ENCODE peak calls at places on chromosomes 6 and 20, in seven cellular contexts. W is spleen, U is adrenal gland, A is right lobe of liver, M is erythroblast, K is ovary, S is body of pancreas. E is an unnamed sample.

GRCh38 chr6:131017962-131018361 is 45.1 kb downstream of the EPB41L2 start:
- DNase-seq in K (no peak), U (no peak), W (no peak), S (no peak), A (no peak), M (no peak), E (no peak)

GRCh38 chr20:3374296-3374695 is 33.2 kb downstream of the DNAAF9 start:
- DNase-seq in A (no peak), M (no peak), U (no peak), W (no peak), S (no peak), K (no peak), E (no peak)

GRCh38 chr6:1942834-1943233 is 302.6 kb downstream of the GMDS start:
- DNase-seq in A (no peak), K (no peak), M (no peak), S (no peak), U (no peak), W (no peak), E (no peak)

GRCh38 chr6:1575213-1576041 is 34.3 kb upstream of the FOXC1 start:
- DNase-seq in K (peak), U (no peak), S (peak), W (no peak), A (no peak), M (no peak), E (no peak)

GRCh38 chr6:27684264-27685211 is 211.6 kb upstream of the ZNF184 start:
- DNase-seq in W (no peak), K (peak), A (no peak), S (peak), U (no peak), M (peak), E (peak)

GRCh38 chr6:156009656-156010055 is 554.0 kb upstream of the NOX3 start:
- DNase-seq in A (no peak), K (no peak), W (no peak), M (no peak), S (no peak), U (no peak), E (no peak)

GRCh38 chr6:165848099-165848461 is 185.0 kb upstream of the PDE10A start:
- DNase-seq in M (no peak), K (no peak), U (no peak), W (no peak), S (no peak), A (no peak), E (no peak)

GRCh38 chr6:156242206-156242605 is 535.0 kb upstream of the ARID1B start:
- DNase-seq in U (no peak), W (no peak), A (no peak), K (no peak), S (no peak), M (no peak), E (no peak)

GRCh38 chr6:53282234-53282633 is 66.5 kb downstream of the ELOVL5 start:
- DNase-seq in K (no peak), M (no peak), S (no peak), A (no peak), U (no peak), W (no peak), E (no peak)

GRCh38 chr6:143965503-143966171 is 42.4 kb downstream of the PLAGL1 start:
- DNase-seq in S (no peak), K (no peak), A (no peak), U (no peak), W (no peak), M (no peak), E (peak)

GRCh38 chr6:150866147-150867073 is 908 bp downstream of the MTHFD1L start:
- DNase-seq in A (peak), M (peak), K (peak), W (peak), U (peak), S (peak), E (peak)
- TF ChIP-seq POLR2A in A (peak), M (no peak), K (peak), W (no peak), U (peak), S (peak), E (peak)

DNA sequence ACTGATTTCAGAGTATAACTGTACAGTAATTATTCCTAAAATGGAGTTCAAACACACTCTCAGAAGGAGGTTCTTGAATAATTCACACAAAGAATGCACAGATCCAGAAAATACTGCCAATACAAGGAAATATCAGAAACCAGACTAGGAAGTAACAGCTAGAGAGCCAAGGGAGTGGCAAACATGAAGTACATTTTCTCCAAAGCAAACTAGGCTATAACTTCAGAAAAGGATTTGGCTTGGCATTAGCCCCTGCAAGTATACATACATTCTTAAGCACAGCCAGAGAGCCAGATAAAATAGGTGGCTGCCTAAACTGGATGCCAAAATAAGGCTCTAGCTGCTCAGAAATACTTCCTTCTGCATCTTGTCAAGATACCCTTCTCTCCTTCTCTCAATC is 45.1 kb downstream of the PDSS2 start:
- DNase-seq in U (no peak), S (no peak), A (no peak), K (no peak), W (no peak), M (no peak), E (no peak)
- TF ChIP-seq POLR2A in U (no peak), S (no peak), A (no peak), K (no peak), W (no peak), M (no peak), E (no peak)

GRCh38 chr20:38175221-38176030 is 10.4 kb upstream of the TGM2 start:
- DNase-seq in S (no peak), W (peak), A (no peak), M (no peak), U (no peak), K (no peak), E (no peak)

GRCh38 chr20:38177201-38177600 is 12.1 kb upstream of the TGM2 start:
- DNase-seq in A (no peak), S (no peak), K (no peak), U (no peak), M (no peak), W (peak), E (no peak)

GRCh38 chr20:38179846-38180245 is 14.8 kb upstream of the TGM2 start:
- DNase-seq in A (no peak), U (no peak), S (no peak), W (no peak), M (no peak), K (no peak), E (no peak)

GRCh38 chr20:38178581-38178980 is 13.5 kb upstream of the TGM2 start:
- DNase-seq in K (no peak), M (no peak), W (no peak), U (no peak), S (no peak), A (no peak), E (no peak)

DNA sequence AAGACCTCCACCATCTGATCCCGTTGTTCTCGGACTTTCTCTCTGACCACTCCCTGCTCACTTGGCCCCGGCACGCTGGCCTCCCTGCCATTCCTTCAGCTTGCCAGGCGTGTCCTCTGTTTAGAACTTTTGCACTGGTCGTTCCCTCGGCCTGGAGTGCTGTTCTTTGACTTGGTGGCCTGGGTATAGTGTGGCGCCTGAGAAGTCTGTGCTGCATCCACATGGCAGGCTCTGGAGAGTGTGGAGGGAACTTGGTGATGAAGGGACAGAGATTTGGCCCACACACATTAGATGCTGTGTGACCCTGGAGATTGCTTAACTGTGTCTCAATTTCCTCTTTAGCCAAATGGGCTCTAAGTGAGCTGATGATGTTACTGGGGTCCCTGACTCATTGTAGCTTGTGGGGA is 13.0 kb upstream of the TGM2 start:
- DNase-seq in A (no peak), M (no peak), W (peak), U (no peak), S (no peak), K (no peak), E (no peak)
- TF ChIP-seq POLR2A in A (no peak), M (no peak), W (no peak), U (no peak), S (no peak), K (no peak), E (no peak)

GRCh38 chr6:43687079-43687436 is 533 bp downstream of the MRPS18A start:
- DNase-seq in U (no peak), S (no peak), M (peak), A (no peak), K (no peak), W (no peak), E (no peak)

GRCh38 chr6:43689421-43689820 is 1.8 kb upstream of the MRPS18A start:
- DNase-seq in W (no peak), M (no peak), S (no peak), U (no peak), K (no peak), A (no peak), E (no peak)

GRCh38 chr6:43682724-43683429 is 4.7 kb downstream of the MRPS18A start:
- DNase-seq in A (no peak), U (no peak), S (no peak), W (no peak), K (no peak), M (no peak), E (no peak)

GRCh38 chr6:43683708-43684455 is 3.7 kb downstream of the MRPS18A start:
- DNase-seq in S (no peak), A (no peak), U (no peak), M (no peak), W (no peak), K (no peak), E (no peak)

GRCh38 chr6:43687437-43688347 is at the start of gene MRPS18A:
- DNase-seq in K (peak), A (peak), U (peak), S (peak), W (peak), M (peak), E (peak)
- TF ChIP-seq POLR2A in K (no peak), A (peak), U (peak), S (peak), W (no peak), M (peak), E (peak)

GRCh38 chr6:11783524-11784064 is 5.0 kb upstream of the ADTRP start:
- DNase-seq in A (no peak), K (no peak), S (no peak), M (no peak), W (no peak), U (no peak), E (no peak)

GRCh38 chr6:11785449-11785951 is 6.9 kb upstream of the ADTRP start:
- DNase-seq in W (no peak), S (peak), A (no peak), K (no peak), M (no peak), U (no peak), E (no peak)

GRCh38 chr6:11784341-11784740 is 5.7 kb upstream of the ADTRP start:
- DNase-seq in S (no peak), W (no peak), K (no peak), U (no peak), M (no peak), A (no peak), E (no peak)

GRCh38 chr6:11788043-11788442 is 9.4 kb upstream of the ADTRP start:
- DNase-seq in S (no peak), W (no peak), U (no peak), A (no peak), K (no peak), M (no peak), E (no peak)

DNA sequence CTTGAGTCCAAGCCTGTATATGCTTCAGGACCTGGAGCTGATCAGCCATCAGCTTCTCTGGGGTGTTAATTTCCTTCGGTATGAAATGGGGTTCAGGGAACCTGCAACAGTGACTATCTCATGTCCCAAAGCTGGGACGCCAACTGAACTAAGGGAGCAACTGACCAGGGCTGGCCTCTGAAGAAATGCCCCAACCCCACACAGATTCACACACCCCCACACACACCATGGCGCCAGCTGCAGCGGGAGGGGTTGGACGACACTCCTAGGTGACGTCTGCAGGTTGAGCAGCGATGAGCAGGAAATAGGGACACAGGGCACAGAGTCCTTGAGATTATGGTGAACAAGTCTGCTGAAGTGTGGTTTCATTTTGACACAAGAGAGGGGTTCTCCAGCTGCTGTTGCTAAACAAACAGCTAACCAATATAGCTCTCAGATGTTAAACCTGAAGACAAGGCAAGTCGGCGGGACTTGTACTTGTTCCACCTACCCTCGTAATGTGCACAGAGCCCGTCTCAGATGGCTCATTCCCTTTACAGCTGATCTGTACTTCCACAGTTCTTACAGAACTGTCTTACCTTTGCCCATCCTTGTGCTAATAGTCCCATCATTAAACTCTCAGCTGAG is 7.5 kb upstream of the ADTRP start:
- DNase-seq in S (peak), U (no peak), W (no peak), M (no peak), K (no peak), A (no peak), E (no peak)
- TF ChIP-seq POLR2A in S (no peak), U (no peak), W (no peak), M (no peak), K (no peak), A (no peak), E (no peak)

DNA sequence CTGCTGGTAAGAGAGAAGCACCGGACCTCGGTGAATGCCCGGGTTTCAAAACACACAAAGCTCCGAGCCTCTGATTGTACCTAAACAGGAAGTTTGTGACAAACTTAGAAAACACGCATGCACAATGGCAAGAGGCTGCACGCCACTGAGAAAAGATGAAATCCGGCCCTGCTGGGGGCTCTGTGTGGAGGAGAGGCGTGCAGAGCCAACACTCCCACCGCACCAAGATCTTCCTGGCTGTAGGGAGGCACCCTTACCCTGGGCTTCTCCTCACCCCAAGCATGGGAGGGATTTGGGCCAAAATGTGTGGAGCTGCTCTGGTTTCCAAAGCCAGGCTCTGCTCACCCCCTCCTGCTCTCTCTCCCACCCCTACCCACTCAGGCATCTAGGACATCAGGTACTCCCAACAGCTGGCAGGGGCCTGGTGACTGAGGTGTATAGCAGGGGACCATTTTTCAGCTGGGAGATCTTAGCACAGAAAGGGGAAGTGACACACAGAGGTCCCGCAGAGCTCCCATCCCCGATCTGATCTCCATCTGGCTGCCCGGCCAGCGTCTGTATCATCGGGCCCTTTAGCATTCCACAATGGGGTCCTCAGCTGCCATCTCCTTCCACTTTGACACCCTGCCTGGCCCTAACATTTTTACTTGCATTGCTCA is 84.2 kb downstream of the TRERF1 start:
- DNase-seq in W (peak), U (no peak), A (peak), M (no peak), S (no peak), K (no peak), E (no peak)
- TF ChIP-seq POLR2A in W (no peak), U (no peak), A (no peak), M (no peak), S (no peak), K (no peak), E (no peak)

GRCh38 chr6:42984924-42985475 is 630 bp downstream of the PPP2R5D start:
- DNase-seq in A (peak), M (peak), S (no peak), W (no peak), K (no peak), U (no peak), E (no peak)

GRCh38 chr6:42981866-42982265 is 2.5 kb upstream of the PPP2R5D start:
- DNase-seq in A (no peak), M (no peak), U (no peak), S (no peak), W (no peak), K (no peak), E (no peak)

GRCh38 chr6:42987533-42988451 is 3.4 kb downstream of the PPP2R5D start:
- DNase-seq in K (no peak), A (no peak), U (no peak), M (peak), W (no peak), S (no peak), E (no peak)

GRCh38 chr6:42988486-42989020 is 4.2 kb downstream of the PPP2R5D start:
- DNase-seq in W (no peak), S (no peak), K (no peak), U (no peak), A (no peak), M (no peak), E (no peak)

GRCh38 chr6:42984001-42984923 is at the start of gene PPP2R5D:
- DNase-seq in U (peak), K (peak), A (peak), W (peak), M (peak), S (peak), E (peak)
- TF ChIP-seq POLR2A in U (peak), K (peak), A (peak), W (no peak), M (peak), S (peak), E (peak)

GRCh38 chr6:43725643-43726580 is 38.3 kb upstream of the MRPS18A start:
- DNase-seq in M (peak), W (peak), A (no peak), U (no peak), K (no peak), S (no peak), E (no peak)

GRCh38 chr6:43722920-43723565 is 35.5 kb upstream of the MRPS18A start:
- DNase-seq in M (no peak), W (no peak), K (no peak), S (no peak), A (no peak), U (no peak), E (no peak)

GRCh38 chr6:43723737-43724295 is 36.2 kb upstream of the MRPS18A start:
- DNase-seq in A (peak), W (peak), M (peak), K (peak), U (peak), S (peak), E (peak)

GRCh38 chr6:43724354-43724753 is 36.8 kb upstream of the MRPS18A start:
- DNase-seq in W (no peak), A (no peak), S (no peak), K (no peak), M (peak), U (no peak), E (no peak)

DNA sequence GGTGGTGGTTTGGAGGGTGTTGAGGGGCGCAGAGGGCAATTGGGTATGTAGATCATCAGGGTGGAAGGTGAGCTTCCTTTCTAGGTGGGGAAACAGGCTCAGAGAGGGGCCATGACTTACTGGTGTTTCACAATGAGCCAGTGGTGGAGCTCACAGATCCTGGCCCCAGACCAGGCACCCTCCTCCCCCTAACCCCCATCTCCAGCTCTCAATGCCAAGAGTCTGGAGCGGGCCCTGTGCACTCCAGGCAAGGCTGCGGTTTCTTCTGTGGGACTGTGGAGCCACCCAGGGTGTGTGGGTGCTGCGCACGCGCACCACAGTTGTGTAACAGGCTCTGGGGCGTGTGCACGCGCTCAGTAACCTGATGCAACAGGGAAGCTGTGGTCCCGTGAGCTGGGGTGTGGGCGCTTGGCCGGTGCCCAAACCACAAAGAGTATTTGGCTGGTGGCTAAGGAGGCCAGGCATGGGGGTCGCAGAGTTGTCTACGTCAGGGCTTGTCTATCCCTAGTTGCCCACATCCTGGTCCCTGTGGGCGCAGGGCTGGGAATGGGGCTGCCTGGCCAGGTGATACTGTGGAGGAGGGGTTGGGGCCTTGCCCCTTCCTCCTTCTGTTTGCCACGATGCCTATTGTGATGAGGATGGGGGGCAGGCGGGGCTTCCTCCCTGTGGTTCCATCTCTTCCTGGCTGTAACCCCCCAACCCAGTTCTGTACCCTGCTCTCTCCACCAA is 37.5 kb upstream of the MRPS18A start:
- DNase-seq in K (peak), U (peak), M (peak), W (peak), A (peak), S (peak), E (peak)
- TF ChIP-seq POLR2A in K (no peak), U (no peak), M (peak), W (no peak), A (peak), S (no peak), E (no peak)

DNA sequence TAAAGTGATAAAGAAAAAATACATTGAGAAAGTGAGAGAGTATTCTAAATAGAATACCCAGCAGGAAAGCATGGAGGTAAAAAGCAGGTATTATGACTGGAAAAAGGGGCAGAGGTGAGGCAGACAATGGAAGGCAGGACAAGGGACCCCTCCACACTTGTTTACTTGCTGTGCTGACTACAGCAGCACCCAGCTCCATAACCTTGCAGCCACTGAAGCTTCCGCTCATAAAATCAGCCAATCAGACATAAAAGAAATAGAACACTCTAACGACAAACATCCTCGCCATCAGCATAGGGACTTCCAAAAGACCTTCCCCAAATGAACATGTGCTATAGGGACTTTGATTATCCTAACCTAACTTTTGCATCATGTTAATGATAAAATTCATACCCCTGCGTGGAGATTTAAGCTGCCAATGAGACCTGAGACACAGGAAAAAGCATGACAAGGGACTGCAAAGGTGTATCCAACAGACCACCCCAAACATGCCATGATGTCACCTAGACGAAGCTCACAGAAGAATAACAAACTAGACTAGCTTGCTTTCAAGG is 120.1 kb downstream of the HFE start:
- DNase-seq in W (no peak), S (no peak), M (no peak), U (no peak), K (no peak), A (no peak), E (no peak)
- TF ChIP-seq POLR2A in W (no peak), S (no peak), M (peak), U (no peak), K (no peak), A (no peak), E (no peak)

E was measured in H54.